ENCODE peak calls at places on chromosomes 3 and 15, in six cellular contexts. One of them, this sample, is unnamed.

GRCh38 chr3:182959474-182960350 is 20.6 kb downstream of the DCUN1D1 start:
- DNase-seq in LNCaP clone FGC: no peak
- DNase-seq in activated T-cell treated with anti-CD3 and anti-CD28 coated beads for 1 hour: no peak
- DNase-seq in HEK293T: no peak
- DNase-seq in A549: no peak
- DNase-seq in C1 segment of cervical spinal cord: no peak
- DNase-seq in this sample: no peak

GRCh38 chr3:141625506-141625905 is 112.6 kb upstream of the RNF7 start:
- DNase-seq in LNCaP clone FGC: no peak
- DNase-seq in activated T-cell treated with anti-CD3 and anti-CD28 coated beads for 1 hour: no peak
- DNase-seq in HEK293T: no peak
- DNase-seq in A549: peak; percentile 17
- DNase-seq in C1 segment of cervical spinal cord: no peak
- DNase-seq in this sample: no peak

GRCh38 chr3:38168988-38169363 is 3.6 kb downstream of the OXSR1 start:
- DNase-seq in LNCaP clone FGC: no peak
- DNase-seq in activated T-cell treated with anti-CD3 and anti-CD28 coated beads for 1 hour: no peak
- DNase-seq in HEK293T: no peak
- DNase-seq in A549: no peak
- DNase-seq in C1 segment of cervical spinal cord: no peak
- DNase-seq in this sample: no peak

GRCh38 chr3:114527036-114527644 is 233.3 kb downstream of the TIGIT start:
- DNase-seq in LNCaP clone FGC: no peak
- DNase-seq in activated T-cell treated with anti-CD3 and anti-CD28 coated beads for 1 hour: no peak
- DNase-seq in HEK293T: peak; percentile 13
- DNase-seq in A549: peak; percentile 14
- DNase-seq in C1 segment of cervical spinal cord: no peak
- DNase-seq in this sample: no peak

GRCh38 chr3:178421069-178421468 is 115.2 kb upstream of the KCNMB2 start:
- DNase-seq in LNCaP clone FGC: peak; percentile 90
- DNase-seq in activated T-cell treated with anti-CD3 and anti-CD28 coated beads for 1 hour: no peak
- DNase-seq in HEK293T: no peak
- DNase-seq in A549: peak; percentile 19
- DNase-seq in C1 segment of cervical spinal cord: no peak
- DNase-seq in this sample: no peak

GRCh38 chr3:154844863-154845262 is 235.3 kb upstream of the MME start:
- DNase-seq in LNCaP clone FGC: no peak
- DNase-seq in activated T-cell treated with anti-CD3 and anti-CD28 coated beads for 1 hour: no peak
- DNase-seq in HEK293T: no peak
- DNase-seq in A549: no peak
- DNase-seq in C1 segment of cervical spinal cord: no peak
- DNase-seq in this sample: no peak

GRCh38 chr3:71979155-71979554 is 194.2 kb upstream of the PROK2 start:
- DNase-seq in LNCaP clone FGC: no peak
- DNase-seq in activated T-cell treated with anti-CD3 and anti-CD28 coated beads for 1 hour: no peak
- DNase-seq in HEK293T: no peak
- DNase-seq in A549: no peak
- DNase-seq in C1 segment of cervical spinal cord: no peak
- DNase-seq in this sample: no peak

GRCh38 chr3:153173758-153174516 is 11.9 kb downstream of the RAP2B start:
- DNase-seq in LNCaP clone FGC: no peak
- DNase-seq in activated T-cell treated with anti-CD3 and anti-CD28 coated beads for 1 hour: no peak
- DNase-seq in HEK293T: no peak
- DNase-seq in A549: peak; percentile 28
- DNase-seq in C1 segment of cervical spinal cord: no peak
- DNase-seq in this sample: no peak

GRCh38 chr15:38941399-38941953 is 376.9 kb upstream of the RASGRP1 start:
- DNase-seq in LNCaP clone FGC: no peak
- DNase-seq in activated T-cell treated with anti-CD3 and anti-CD28 coated beads for 1 hour: no peak
- DNase-seq in HEK293T: no peak
- DNase-seq in A549: no peak
- DNase-seq in C1 segment of cervical spinal cord: no peak
- DNase-seq in this sample: no peak

GRCh38 chr3:191973820-191974219 is 512.9 kb downstream of the PYDC2 start:
- DNase-seq in LNCaP clone FGC: no peak
- DNase-seq in activated T-cell treated with anti-CD3 and anti-CD28 coated beads for 1 hour: no peak
- DNase-seq in HEK293T: no peak
- DNase-seq in A549: no peak
- DNase-seq in C1 segment of cervical spinal cord: no peak
- DNase-seq in this sample: no peak

GRCh38 chr3:116058844-116059243 is 386.4 kb downstream of the LSAMP start:
- DNase-seq in LNCaP clone FGC: no peak
- DNase-seq in activated T-cell treated with anti-CD3 and anti-CD28 coated beads for 1 hour: no peak
- DNase-seq in HEK293T: no peak
- DNase-seq in A549: no peak
- DNase-seq in C1 segment of cervical spinal cord: no peak
- DNase-seq in this sample: no peak

GRCh38 chr3:46861293-46861995 is 1.8 kb downstream of the MYL3 start:
- DNase-seq in LNCaP clone FGC: no peak
- DNase-seq in activated T-cell treated with anti-CD3 and anti-CD28 coated beads for 1 hour: no peak
- DNase-seq in HEK293T: no peak
- DNase-seq in A549: no peak
- DNase-seq in C1 segment of cervical spinal cord: no peak
- DNase-seq in this sample: no peak

GRCh38 chr3:117977504-117978228 is 1057.0 kb downstream of the IGSF11 start:
- DNase-seq in LNCaP clone FGC: no peak
- DNase-seq in activated T-cell treated with anti-CD3 and anti-CD28 coated beads for 1 hour: no peak
- DNase-seq in HEK293T: no peak
- DNase-seq in A549: no peak
- DNase-seq in C1 segment of cervical spinal cord: no peak
- DNase-seq in this sample: no peak

GRCh38 chr3:131903988-131904415 is 130.8 kb downstream of the CPNE4 start:
- DNase-seq in LNCaP clone FGC: no peak
- DNase-seq in activated T-cell treated with anti-CD3 and anti-CD28 coated beads for 1 hour: no peak
- DNase-seq in HEK293T: no peak
- DNase-seq in A549: peak; percentile 71
- DNase-seq in C1 segment of cervical spinal cord: no peak
- DNase-seq in this sample: no peak

GRCh38 chr3:149120051-149120972 is 9.1 kb upstream of the HPS3 start:
- DNase-seq in LNCaP clone FGC: peak; percentile 50
- DNase-seq in activated T-cell treated with anti-CD3 and anti-CD28 coated beads for 1 hour: no peak
- DNase-seq in HEK293T: peak; percentile 42
- DNase-seq in A549: peak; percentile 80
- DNase-seq in C1 segment of cervical spinal cord: no peak
- DNase-seq in this sample: peak; percentile 12

GRCh38 chr3:181932039-181932438 is 220.3 kb downstream of the SOX2 start:
- DNase-seq in LNCaP clone FGC: no peak
- DNase-seq in activated T-cell treated with anti-CD3 and anti-CD28 coated beads for 1 hour: no peak
- DNase-seq in HEK293T: no peak
- DNase-seq in A549: no peak
- DNase-seq in C1 segment of cervical spinal cord: no peak
- DNase-seq in this sample: no peak

GRCh38 chr15:60384526-60385127 is 13.2 kb downstream of the ANXA2 start:
- DNase-seq in LNCaP clone FGC: no peak
- DNase-seq in activated T-cell treated with anti-CD3 and anti-CD28 coated beads for 1 hour: no peak
- DNase-seq in HEK293T: no peak
- DNase-seq in A549: no peak
- DNase-seq in C1 segment of cervical spinal cord: no peak
- DNase-seq in this sample: no peak

This sample was measured in effector CD4-positive, alpha-beta T cell.